ENCODE peak calls at places on chromosomes 5 and 9, in four cellular contexts. N is left lung, H is fibroblast of lung, L is ovary. Y is an unnamed sample. For H3K9me3, the result is how much of the 10 kb centered on the place peaks cover.

GRCh38 chr5:36744041-36744677 is 132.4 kb upstream of the NIPBL start:
- DNase-seq in L (no peak), N (no peak), H (no peak), Y (no peak)

GRCh38 chr9:93257808-93258331 is 73.9 kb downstream of the WNK2 start:
- DNase-seq in N (peak), L (peak), H (no peak), Y (no peak)

GRCh38 chr9:15529566-15530324 is 19.0 kb upstream of the PSIP1 start:
- DNase-seq in N (no peak), H (no peak), L (no peak), Y (no peak)

GRCh38 chr5:60851681-60852080 is 7.6 kb upstream of the ELOVL7 start:
- DNase-seq in L (no peak), H (peak), N (no peak), Y (no peak)

GRCh38 chr5:36790847-36791246 is 85.7 kb upstream of the NIPBL start:
- DNase-seq in N (no peak), H (peak), L (no peak), Y (no peak)

GRCh38 chr5:74865799-74866652 is at the start of gene FAM169A:
- DNase-seq in L (peak), N (peak), H (peak), Y (peak)

GRCh38 chr5:61641748-61642565 is 309.9 kb downstream of the ZSWIM6 start:
- DNase-seq in H (no peak), N (no peak), L (no peak), Y (no peak)

GRCh38 chr5:74942622-74943286 is 76.6 kb upstream of the FAM169A start:
- DNase-seq in H (no peak), N (no peak), L (no peak), Y (no peak)

GRCh38 chr5:38420691-38421395 is 135.6 kb downstream of the LIFR start:
- DNase-seq in L (peak), N (no peak), H (peak), Y (peak)

GRCh38 chr9:22986556-22986955 is 539.9 kb downstream of the DMRTA1 start:
- DNase-seq in H (no peak), L (no peak), N (no peak), Y (no peak)

GRCh38 chr9:22992781-22993180 is 546.2 kb downstream of the DMRTA1 start:
- DNase-seq in N (no peak), L (no peak), H (peak), Y (no peak)

GRCh38 chr9:22990349-22990748 is 543.7 kb downstream of the DMRTA1 start:
- DNase-seq in L (no peak), H (no peak), N (no peak), Y (no peak)
- H3K9me3 ChIP-seq in L (under half), H (under half), N (under half), Y (under half)

DNA sequence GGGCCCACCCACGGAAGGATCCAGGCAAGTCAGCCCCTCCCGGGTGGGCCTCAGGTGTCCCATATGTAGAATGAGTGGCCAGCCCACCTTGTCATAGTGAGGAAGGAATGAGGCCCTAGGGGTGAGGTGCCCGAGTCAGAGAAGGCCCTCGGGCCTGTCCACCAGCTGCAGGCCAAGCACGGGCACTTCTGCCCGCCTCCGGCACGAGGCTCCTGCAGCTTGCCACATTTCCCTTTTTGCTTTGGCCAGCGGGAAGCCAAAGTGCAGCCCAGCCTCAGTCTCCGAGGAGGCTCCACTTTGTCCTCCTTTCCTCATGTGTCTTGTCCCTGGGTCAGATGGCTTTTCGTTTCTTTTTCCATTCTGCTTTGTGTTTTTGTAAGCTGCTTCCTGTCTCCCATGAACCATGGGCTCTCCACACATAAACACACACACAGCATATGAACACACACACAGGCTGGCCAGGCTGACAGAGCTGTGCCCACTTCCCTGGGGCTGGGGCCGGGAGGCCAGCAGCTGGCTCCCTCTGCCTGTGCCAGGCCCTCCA is 72.8 kb downstream of the PSMB7 start:
- DNase-seq in N (peak), H (no peak), L (no peak), Y (no peak)
- H3K4me3 ChIP-seq in N (no peak), H (no peak), L (no peak), Y (no peak)

DNA sequence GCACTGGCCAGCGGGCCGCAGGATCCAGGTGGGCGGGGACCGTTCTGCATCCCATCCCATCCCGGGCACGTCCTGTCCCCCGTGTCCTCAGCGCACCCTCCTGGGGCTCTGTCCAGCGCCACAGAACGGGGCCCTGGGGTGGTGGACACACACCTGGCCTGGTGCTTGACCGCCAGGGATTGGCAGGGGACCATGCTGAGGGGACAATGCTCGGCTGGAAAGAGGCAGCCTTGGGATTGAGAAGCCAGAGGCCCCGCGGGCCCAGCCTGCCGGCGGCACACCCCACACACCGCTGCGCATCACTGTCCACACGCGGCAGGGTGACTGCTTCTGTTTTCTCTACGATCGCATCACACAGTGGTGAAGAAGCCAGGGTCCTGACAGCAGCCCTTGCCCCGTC is 33.0 kb downstream of the SLC12A7 start:
- DNase-seq in N (no peak), H (no peak), L (no peak), Y (no peak)
- H3K9me3 ChIP-seq in N (under half), H (under half), L (under half), Y (under half)

DNA sequence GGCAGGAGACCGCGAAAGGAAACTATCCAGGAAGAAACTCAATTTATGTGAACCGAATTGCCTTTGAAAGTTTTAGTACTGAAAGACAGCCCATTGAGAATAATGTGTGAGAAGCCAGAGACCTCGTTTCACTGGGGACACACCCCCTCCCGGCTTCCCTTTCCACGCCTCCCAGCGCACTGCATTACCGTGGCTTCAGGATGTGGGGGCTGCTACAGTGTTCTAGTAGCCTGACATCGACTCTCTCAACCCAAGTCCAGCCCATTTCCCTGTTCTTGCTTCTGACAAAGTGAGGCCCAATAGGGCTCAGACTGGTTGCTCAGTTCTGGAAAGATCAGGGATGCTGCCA is 3.5 kb downstream of the PAX5 start:
- DNase-seq in N (no peak), L (no peak), H (no peak), Y (no peak)
- H3K4me3 ChIP-seq in N (no peak), L (no peak), H (no peak), Y (no peak)

DNA sequence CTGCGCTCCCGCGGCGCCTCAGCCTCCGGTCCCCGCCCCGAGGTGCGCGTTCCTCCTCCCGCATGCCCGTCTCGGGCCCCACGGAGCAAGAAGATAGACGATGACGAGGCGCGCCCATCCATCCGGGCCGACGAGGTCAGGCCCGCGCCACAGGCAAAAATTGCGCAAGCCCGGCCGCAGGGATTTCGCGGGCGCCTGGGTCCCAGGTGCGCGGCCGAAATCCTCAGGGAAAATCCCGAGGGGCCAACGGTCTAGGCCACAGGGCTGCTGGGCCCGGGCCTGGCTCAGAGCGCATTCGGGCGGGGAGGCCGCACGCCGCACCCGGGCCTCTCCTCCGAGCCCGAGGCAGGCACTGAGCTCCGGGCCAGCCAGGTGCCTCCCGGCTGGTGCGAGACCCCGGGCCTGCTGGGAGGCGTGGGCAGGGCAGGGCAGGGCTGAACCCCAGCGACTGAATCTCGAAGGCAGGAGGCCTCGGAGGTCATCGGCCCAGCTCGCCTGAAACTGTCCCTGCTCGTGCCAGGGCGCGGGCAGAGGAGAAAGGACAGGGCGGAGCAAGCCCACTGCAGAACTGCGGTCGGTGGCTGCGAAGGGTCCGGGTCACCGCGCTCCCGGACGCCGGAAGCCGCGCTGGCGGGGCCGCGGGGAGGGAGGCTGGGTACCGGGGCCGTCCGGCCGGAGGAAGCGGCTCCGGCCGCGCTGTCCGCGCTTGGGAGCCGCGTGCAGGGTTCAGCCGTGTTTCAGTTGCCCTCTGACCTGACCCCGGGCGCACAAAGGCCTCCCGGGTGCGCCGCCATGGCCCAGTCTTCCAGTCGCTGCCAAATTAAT is 66.8 kb downstream of the FOXD1 start:
- DNase-seq in H (no peak), N (peak), L (no peak), Y (no peak)
- H3K9me3 ChIP-seq in H (under half), N (under half), L (under half), Y (under half)

GRCh38 chr5:55108651-55109050 is 6.2 kb downstream of the GZMA start:
- DNase-seq in N (no peak), H (peak), L (no peak), Y (no peak)
- H3K4me3 ChIP-seq in N (no peak), H (no peak), L (no peak), Y (no peak)

GRCh38 chr9:8428389-8428788 is 628.8 kb upstream of the DMAC1 start:
- DNase-seq in L (no peak), N (no peak), H (no peak), Y (no peak)
- H3K9me3 ChIP-seq in L (under half), N (under half), H (under half), Y (under half)

GRCh38 chr5:100856462-100856861 is 46.6 kb downstream of the ST8SIA4 start:
- DNase-seq in N (no peak), L (no peak), H (peak), Y (no peak)

GRCh38 chr5:100855295-100855694 is 47.8 kb downstream of the ST8SIA4 start:
- DNase-seq in N (no peak), L (no peak), H (no peak), Y (no peak)

GRCh38 chr5:100854594-100854993 is 48.5 kb downstream of the ST8SIA4 start:
- DNase-seq in N (no peak), L (no peak), H (no peak), Y (no peak)

GRCh38 chr5:100853582-100853981 is 49.5 kb downstream of the ST8SIA4 start:
- DNase-seq in H (no peak), L (no peak), N (no peak), Y (no peak)

DNA sequence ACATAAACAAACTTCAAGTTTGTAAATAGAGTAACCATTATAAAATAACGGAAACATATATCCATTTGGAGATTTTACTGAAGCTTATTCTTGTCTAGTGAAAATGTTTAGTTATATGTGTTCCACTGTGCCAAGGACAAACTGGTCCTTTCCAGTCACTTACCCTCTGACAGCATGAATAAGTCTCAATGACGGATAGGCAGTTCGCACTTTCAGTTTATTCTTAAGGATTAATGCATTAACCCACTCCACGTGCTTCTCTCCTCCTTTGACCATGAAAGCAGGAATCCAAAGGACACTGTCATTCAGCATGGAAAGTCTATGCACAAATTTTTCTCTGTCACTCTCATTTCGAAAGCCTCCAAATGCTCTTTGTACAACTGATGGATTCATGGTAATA is 47.1 kb downstream of the ST8SIA4 start:
- DNase-seq in L (no peak), N (no peak), H (no peak), Y (no peak)
- H3K4me3 ChIP-seq in L (no peak), N (no peak), H (no peak), Y (no peak)

GRCh38 chr5:40452874-40453624 is 226.7 kb upstream of the PTGER4 start:
- DNase-seq in N (no peak), L (no peak), H (no peak), Y (no peak)
- H3K9me3 ChIP-seq in N (under half), L (under half), H (under half), Y (under half)

Y was measured in pancreas.